ENCODE peak calls at places on chromosome 17, in nine cellular contexts. M is NCI-H1105 treated with DMSO at 0.1 percent for 48 hours; T is HEK293T; W is NCI-H187; P is foreskin fibroblast; Z is activated CD4-positive, alpha-beta T cell treated with anti-CD3 and anti-CD28 coated beads, Interleukin-2, amount 50 U/mL, for 1 hour; S is cardiac septum; J is endothelial cell; E is thoracic aorta. B is an unnamed sample.

GRCh38 chr17:9403207-9403606 is 172.4 kb downstream of the STX8 start:
- DNase-seq in M (no peak), T (no peak), W (no peak), P (no peak), Z (no peak), S (no peak), J (no peak), E (no peak), B (no peak)

GRCh38 chr17:11330871-11331270 is 89.9 kb downstream of the SHISA6 start:
- DNase-seq in M (no peak), T (no peak), W (no peak), P (peak), Z (no peak), S (no peak), J (no peak), E (no peak), B (no peak)

GRCh38 chr17:28834420-28834819 is 8.2 kb downstream of the FAM222B start:
- DNase-seq in M (no peak), T (no peak), W (no peak), P (no peak), Z (no peak), S (no peak), J (no peak), E (no peak), B (no peak)

GRCh38 chr17:38628441-38628840 is 22.7 kb upstream of the SRCIN1 start:
- DNase-seq in M (peak), T (peak), W (peak), P (no peak), Z (no peak), S (no peak), J (no peak), E (no peak), B (peak)

GRCh38 chr17:39062846-39063680 is 88.4 kb downstream of the PLXDC1 start:
- DNase-seq in M (no peak), T (no peak), W (no peak), P (peak), Z (no peak), S (no peak), J (no peak), E (no peak), B (no peak)

GRCh38 chr17:61208301-61209098 is 191.1 kb upstream of the TBX2 start:
- DNase-seq in M (peak), T (no peak), W (no peak), P (peak), Z (no peak), S (no peak), J (no peak), E (no peak), B (no peak)

GRCh38 chr17:81095608-81095888 is 60.6 kb downstream of the BAIAP2 start:
- DNase-seq in M (no peak), T (no peak), W (no peak), P (no peak), Z (no peak), S (no peak), J (no peak), E (no peak), B (no peak)

GRCh38 chr17:61827649-61828395 is 35.5 kb downstream of the BRIP1 start:
- DNase-seq in M (no peak), T (no peak), W (no peak), P (no peak), Z (no peak), S (no peak), J (no peak), E (no peak), B (no peak)

GRCh38 chr17:48997103-48997826 is at the start of gene IGF2BP1:
- DNase-seq in M (peak), T (peak), W (peak), P (peak), Z (no peak), S (no peak), J (peak), E (no peak), B (no peak)

GRCh38 chr17:6108382-6108781 is 38.2 kb downstream of the WSCD1 start:
- DNase-seq in M (no peak), T (no peak), W (no peak), P (no peak), Z (no peak), S (peak), J (no peak), E (no peak), B (peak)

GRCh38 chr17:68441064-68441770 is 16.1 kb downstream of the WIPI1 start:
- DNase-seq in M (no peak), T (no peak), W (no peak), P (no peak), Z (no peak), S (peak), J (peak), E (no peak), B (peak)

GRCh38 chr17:58658804-58659713 is 32.8 kb downstream of the TEX14 start:
- DNase-seq in M (peak), T (peak), W (peak), P (peak), Z (peak), S (peak), J (peak), E (peak), B (no peak)

GRCh38 chr17:42266462-42266861 is 9.7 kb downstream of the STAT5B start:
- DNase-seq in M (no peak), T (no peak), W (no peak), P (no peak), Z (no peak), S (no peak), J (no peak), E (no peak), B (no peak)

GRCh38 chr17:3984719-3985444 is 20.6 kb upstream of the ATP2A3 start:
- DNase-seq in M (no peak), T (no peak), W (no peak), P (no peak), Z (no peak), S (no peak), J (no peak), E (no peak), B (no peak)

GRCh38 chr17:10754861-10755591 is 25.2 kb upstream of the TMEM220 start:
- DNase-seq in M (no peak), T (no peak), W (no peak), P (no peak), Z (no peak), S (no peak), J (peak), E (no peak), B (no peak)

GRCh38 chr17:57050303-57050702 is 34.7 kb upstream of the AKAP1 start:
- DNase-seq in M (no peak), T (no peak), W (no peak), P (no peak), Z (no peak), S (no peak), J (no peak), E (no peak), B (no peak)

GRCh38 chr17:1083451-1084187 is 86.7 kb downstream of the TIMM22 start:
- DNase-seq in M (no peak), T (no peak), W (no peak), P (peak), Z (no peak), S (no peak), J (no peak), E (no peak), B (no peak)

GRCh38 chr17:42362245-42362961 is 25.8 kb downstream of the STAT3 start:
- DNase-seq in M (no peak), T (no peak), W (no peak), P (peak), Z (no peak), S (no peak), J (no peak), E (no peak), B (no peak)

GRCh38 chr17:62891659-62892058 is 74.4 kb upstream of the TANC2 start:
- DNase-seq in M (no peak), T (no peak), W (no peak), P (no peak), Z (no peak), S (no peak), J (no peak), E (no peak), B (no peak)

GRCh38 chr17:41733348-41734138 is 900 bp downstream of the HAP1 start:
- DNase-seq in M (no peak), T (no peak), W (no peak), P (no peak), Z (no peak), S (no peak), J (no peak), E (no peak), B (no peak)

GRCh38 chr17:78648293-78648692 is 71.1 kb upstream of the DNAH17 start:
- DNase-seq in M (no peak), T (no peak), W (no peak), P (no peak), Z (no peak), S (no peak), J (no peak), E (no peak), B (no peak)

GRCh38 chr17:20920813-20921199 is 122.0 kb downstream of the USP22 start:
- DNase-seq in M (no peak), T (no peak), W (no peak), P (peak), Z (no peak), S (no peak), J (no peak), E (no peak), B (no peak)